ENCODE peak calls at places on chromosomes 3 and 15, in ten cellular contexts. F is MCF 10A; L is ELF-1; J is head of caudate nucleus; H is CD8-positive, alpha-beta T cell; B is NCI-H1105 treated with DMSO at 0.1 percent for 48 hours; D is nephron progenitor cell; V is H9; I is naive thymus-derived CD8-positive, alpha-beta T cell; A is foreskin melanocyte. K is an unnamed sample.

GRCh38 chr15:33377239-33377638 is 66.5 kb downstream of the RYR3 start:
- DNase-seq in F (no peak), L (no peak), J (no peak), H (no peak), B (no peak), D (no peak), V (no peak), I (no peak), A (no peak), K (no peak)

GRCh38 chr15:88657326-88658069 is 18.7 kb downstream of the ISG20 start:
- DNase-seq in F (peak; percentile 65), L (peak; percentile 82), J (no peak), H (no peak), B (peak; percentile 6), D (peak; percentile 63), V (peak; percentile 64), I (no peak), A (no peak), K (peak; percentile 69)

GRCh38 chr3:37588761-37589160 is 272.9 kb upstream of the CTDSPL start:
- DNase-seq in F (no peak), L (no peak), J (no peak), H (no peak), B (no peak), D (no peak), V (no peak), I (no peak), A (no peak), K (no peak)

GRCh38 chr15:67101981-67102929 is 36.9 kb downstream of the SMAD3 start:
- DNase-seq in F (peak; percentile 45), L (no peak), J (no peak), H (no peak), B (no peak), D (no peak), V (no peak), I (no peak), A (no peak), K (peak; percentile 68)

GRCh38 chr15:82933576-82933975 is 18.9 kb downstream of the HOMER2 start:
- DNase-seq in F (no peak), L (no peak), J (no peak), H (no peak), B (no peak), D (no peak), V (no peak), I (no peak), A (no peak), K (no peak)

GRCh38 chr15:101020945-101021344 is 101.8 kb downstream of the LRRK1 start:
- DNase-seq in F (no peak), L (peak; percentile 2), J (no peak), H (no peak), B (no peak), D (no peak), V (peak; percentile 24), I (no peak), A (no peak), K (no peak)

GRCh38 chr3:177055557-177056290 is 141.6 kb downstream of the TBL1XR1 start:
- DNase-seq in F (no peak), L (no peak), J (no peak), H (no peak), B (no peak), D (no peak), V (no peak), I (no peak), A (no peak), K (peak; percentile 33)

GRCh38 chr15:59315914-59316428 is 56.7 kb downstream of the MYO1E start:
- DNase-seq in F (no peak), L (no peak), J (no peak), H (no peak), B (peak; percentile 97), D (no peak), V (no peak), I (no peak), A (no peak), K (peak; percentile 85)

GRCh38 chr15:96321422-96322391 is 8.8 kb upstream of the NR2F2 start:
- DNase-seq in F (no peak), L (peak; percentile 43), J (no peak), H (no peak), B (no peak), D (peak; percentile 70), V (peak; percentile 45), I (no peak), A (no peak), K (peak; percentile 41)